ENCODE peak calls at places on chromosome 15, in five cellular contexts. One of them, this sample, is unnamed.

GRCh38 chr15:26712350-26712749 is 60.5 kb downstream of the GABRB3 start:
- DNase-seq in OCI-LY7: no peak
- DNase-seq in breast epithelium: no peak
- DNase-seq in astrocyte of the spinal cord: no peak
- DNase-seq in BJ: no peak
- DNase-seq in this sample: no peak

GRCh38 chr15:45729146-45729545 is 94.3 kb downstream of the SQOR start:
- DNase-seq in BJ: no peak
- DNase-seq in breast epithelium: no peak
- DNase-seq in astrocyte of the spinal cord: no peak
- DNase-seq in OCI-LY7: no peak
- DNase-seq in this sample: no peak

GRCh38 chr15:26970712-26971210 is at the start of gene GABRG3:
- DNase-seq in breast epithelium: no peak
- DNase-seq in BJ: no peak
- DNase-seq in OCI-LY7: no peak
- DNase-seq in astrocyte of the spinal cord: no peak
- DNase-seq in this sample: no peak

GRCh38 chr15:22851513-22851912 is 13.0 kb downstream of the NIPA2 start:
- DNase-seq in breast epithelium: no peak
- DNase-seq in BJ: no peak
- DNase-seq in OCI-LY7: no peak
- DNase-seq in astrocyte of the spinal cord: no peak
- DNase-seq in this sample: no peak

GRCh38 chr15:81101894-81102815 is 31.9 kb upstream of the CFAP161 start:
- DNase-seq in astrocyte of the spinal cord: no peak
- DNase-seq in breast epithelium: no peak
- DNase-seq in OCI-LY7: no peak
- DNase-seq in BJ: no peak
- DNase-seq in this sample: no peak

GRCh38 chr15:31457631-31458526 is 131.2 kb downstream of the KLF13 start:
- DNase-seq in breast epithelium: no peak
- DNase-seq in BJ: peak; percentile 62
- DNase-seq in astrocyte of the spinal cord: peak; percentile 58
- DNase-seq in OCI-LY7: peak; percentile 94
- DNase-seq in this sample: no peak

GRCh38 chr15:31360843-31361763 is 34.5 kb downstream of the KLF13 start:
- DNase-seq in BJ: no peak
- DNase-seq in breast epithelium: no peak
- DNase-seq in astrocyte of the spinal cord: no peak
- DNase-seq in OCI-LY7: peak; percentile 97
- DNase-seq in this sample: no peak

GRCh38 chr15:35252351-35252865 is 167.3 kb upstream of the NANOGP8 start:
- DNase-seq in BJ: no peak
- DNase-seq in breast epithelium: no peak
- DNase-seq in astrocyte of the spinal cord: no peak
- DNase-seq in OCI-LY7: no peak
- DNase-seq in this sample: no peak

GRCh38 chr15:68781766-68782588 is 38.7 kb downstream of the ANP32A start:
- DNase-seq in BJ: no peak
- DNase-seq in breast epithelium: no peak
- DNase-seq in astrocyte of the spinal cord: no peak
- DNase-seq in OCI-LY7: no peak
- DNase-seq in this sample: no peak

GRCh38 chr15:65752151-65752700 is 39.9 kb downstream of the DENND4A start:
- DNase-seq in astrocyte of the spinal cord: no peak
- DNase-seq in BJ: no peak
- DNase-seq in OCI-LY7: no peak
- DNase-seq in breast epithelium: no peak
- DNase-seq in this sample: no peak

GRCh38 chr15:39180494-39180930 is 400.4 kb upstream of the THBS1 start:
- DNase-seq in astrocyte of the spinal cord: peak; percentile 55
- DNase-seq in OCI-LY7: no peak
- DNase-seq in BJ: peak; percentile 94
- DNase-seq in breast epithelium: no peak
- DNase-seq in this sample: no peak

GRCh38 chr15:23564798-23565394 is 578 bp upstream of the MKRN3 start:
- DNase-seq in OCI-LY7: no peak
- DNase-seq in breast epithelium: no peak
- DNase-seq in astrocyte of the spinal cord: peak; percentile 7
- DNase-seq in BJ: no peak
- DNase-seq in this sample: no peak

GRCh38 chr15:58286541-58286940 is 145.2 kb upstream of the LIPC start:
- DNase-seq in astrocyte of the spinal cord: no peak
- DNase-seq in OCI-LY7: no peak
- DNase-seq in BJ: no peak
- DNase-seq in breast epithelium: no peak
- DNase-seq in this sample: no peak

GRCh38 chr15:95715116-95715888 is 615.2 kb upstream of the NR2F2 start:
- DNase-seq in BJ: no peak
- DNase-seq in astrocyte of the spinal cord: no peak
- DNase-seq in OCI-LY7: no peak
- DNase-seq in breast epithelium: no peak
- DNase-seq in this sample: no peak

GRCh38 chr15:59522988-59523461 is 85.0 kb downstream of the FAM81A start:
- DNase-seq in astrocyte of the spinal cord: no peak
- DNase-seq in BJ: no peak
- DNase-seq in breast epithelium: no peak
- DNase-seq in OCI-LY7: peak; percentile 25
- DNase-seq in this sample: no peak

GRCh38 chr15:74025436-74025835 is 30.9 kb downstream of the PML start:
- DNase-seq in BJ: no peak
- DNase-seq in astrocyte of the spinal cord: no peak
- DNase-seq in OCI-LY7: no peak
- DNase-seq in breast epithelium: no peak
- DNase-seq in this sample: no peak

GRCh38 chr15:69648215-69648614 is 195.6 kb downstream of the RPLP1 start:
- DNase-seq in OCI-LY7: no peak
- DNase-seq in breast epithelium: no peak
- DNase-seq in astrocyte of the spinal cord: no peak
- DNase-seq in BJ: no peak
- DNase-seq in this sample: no peak

GRCh38 chr15:41928100-41928499 is 34.2 kb upstream of the SPTBN5 start:
- DNase-seq in breast epithelium: no peak
- DNase-seq in OCI-LY7: no peak
- DNase-seq in astrocyte of the spinal cord: no peak
- DNase-seq in BJ: no peak
- DNase-seq in this sample: no peak

GRCh38 chr15:91956026-91956723 is 102.7 kb downstream of the SLCO3A1 start:
- DNase-seq in OCI-LY7: no peak
- DNase-seq in astrocyte of the spinal cord: no peak
- DNase-seq in breast epithelium: peak; percentile 69
- DNase-seq in BJ: peak; percentile 62
- DNase-seq in this sample: no peak

GRCh38 chr15:71699977-71700376 is 110.4 kb upstream of the NR2E3 start:
- DNase-seq in OCI-LY7: no peak
- DNase-seq in breast epithelium: no peak
- DNase-seq in BJ: no peak
- DNase-seq in astrocyte of the spinal cord: no peak
- DNase-seq in this sample: no peak

GRCh38 chr15:77983708-77984445 is 93.6 kb downstream of the TBC1D2B start:
- DNase-seq in astrocyte of the spinal cord: no peak
- DNase-seq in breast epithelium: no peak
- DNase-seq in BJ: no peak
- DNase-seq in OCI-LY7: no peak
- DNase-seq in this sample: no peak

GRCh38 chr15:88383354-88383753 is 83.8 kb downstream of the MRPL46 start:
- DNase-seq in OCI-LY7: no peak
- DNase-seq in astrocyte of the spinal cord: no peak
- DNase-seq in breast epithelium: no peak
- DNase-seq in BJ: no peak
- DNase-seq in this sample: no peak

GRCh38 chr15:60534051-60534450 is 55.1 kb upstream of the ICE2 start:
- DNase-seq in OCI-LY7: no peak
- DNase-seq in astrocyte of the spinal cord: no peak
- DNase-seq in BJ: no peak
- DNase-seq in breast epithelium: no peak
- DNase-seq in this sample: no peak

GRCh38 chr15:60535743-60536142 is 56.8 kb upstream of the ICE2 start:
- DNase-seq in astrocyte of the spinal cord: no peak
- DNase-seq in OCI-LY7: no peak
- DNase-seq in BJ: no peak
- DNase-seq in breast epithelium: no peak
- DNase-seq in this sample: no peak

GRCh38 chr15:60534546-60534945 is 55.6 kb upstream of the ICE2 start:
- DNase-seq in BJ: no peak
- DNase-seq in OCI-LY7: no peak
- DNase-seq in breast epithelium: no peak
- DNase-seq in astrocyte of the spinal cord: no peak
- DNase-seq in this sample: no peak

GRCh38 chr15:60536314-60536713 is 57.4 kb upstream of the ICE2 start:
- DNase-seq in BJ: no peak
- DNase-seq in breast epithelium: no peak
- DNase-seq in OCI-LY7: no peak
- DNase-seq in astrocyte of the spinal cord: no peak
- DNase-seq in this sample: no peak

GRCh38 chr15:60535265-60535664 is 56.3 kb upstream of the ICE2 start:
- DNase-seq in BJ: no peak
- DNase-seq in OCI-LY7: no peak
- DNase-seq in breast epithelium: no peak
- DNase-seq in astrocyte of the spinal cord: no peak
- DNase-seq in this sample: no peak
- TF ChIP-seq CTCF in BJ: no peak
- TF ChIP-seq CTCF in OCI-LY7: no peak
- TF ChIP-seq CTCF in breast epithelium: no peak
- TF ChIP-seq CTCF in astrocyte of the spinal cord: no peak
- TF ChIP-seq CTCF in this sample: no peak

GRCh38 chr15:55744026-55744655 is 1.2 kb upstream of the PRTG start:
- DNase-seq in OCI-LY7: no peak
- DNase-seq in astrocyte of the spinal cord: no peak
- DNase-seq in BJ: no peak
- DNase-seq in breast epithelium: no peak
- DNase-seq in this sample: no peak
- H3K4me3 ChIP-seq in OCI-LY7: no peak overlapping the region
- H3K4me3 ChIP-seq in astrocyte of the spinal cord: no peak overlapping the region
- H3K4me3 ChIP-seq in BJ: no peak overlapping the region
- H3K4me3 ChIP-seq in breast epithelium: no peak overlapping the region
- H3K4me3 ChIP-seq in this sample: peak overlapping the region; percentile 76

DNA sequence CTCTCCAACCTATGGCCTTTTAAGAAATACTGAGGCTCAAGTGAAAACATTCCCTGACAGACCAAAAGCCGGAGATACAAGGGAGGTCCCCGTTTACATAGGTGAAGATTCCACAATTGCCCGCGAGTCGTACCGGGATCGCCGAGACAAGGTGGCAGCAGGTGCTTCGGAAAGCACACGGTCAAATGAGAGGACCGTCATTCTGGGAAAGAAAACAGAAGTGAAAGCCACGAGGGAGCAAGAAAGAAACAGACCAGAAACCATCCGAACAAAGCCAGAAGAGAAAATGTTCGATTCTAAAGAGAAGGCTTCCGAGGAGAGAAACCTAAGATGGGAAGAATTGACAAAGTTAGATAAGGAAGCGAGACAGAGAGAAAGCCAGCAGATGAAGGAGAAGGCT is 24.8 kb downstream of the SYNM start:
- DNase-seq in astrocyte of the spinal cord: no peak
- DNase-seq in breast epithelium: no peak
- DNase-seq in OCI-LY7: no peak
- DNase-seq in BJ: no peak
- DNase-seq in this sample: no peak
- TF ChIP-seq CTCF in astrocyte of the spinal cord: no peak
- TF ChIP-seq CTCF in breast epithelium: no peak
- TF ChIP-seq CTCF in OCI-LY7: no peak
- TF ChIP-seq CTCF in BJ: no peak
- TF ChIP-seq CTCF in this sample: no peak

GRCh38 chr15:101469520-101470288 is 19.8 kb downstream of the PCSK6 start:
- DNase-seq in BJ: no peak
- DNase-seq in astrocyte of the spinal cord: no peak
- DNase-seq in breast epithelium: no peak
- DNase-seq in OCI-LY7: no peak
- DNase-seq in this sample: no peak
- H3K4me3 ChIP-seq in BJ: no peak overlapping the region
- H3K4me3 ChIP-seq in astrocyte of the spinal cord: no peak overlapping the region
- H3K4me3 ChIP-seq in breast epithelium: no peak overlapping the region
- H3K4me3 ChIP-seq in OCI-LY7: no peak overlapping the region
- H3K4me3 ChIP-seq in this sample: no peak overlapping the region

DNA sequence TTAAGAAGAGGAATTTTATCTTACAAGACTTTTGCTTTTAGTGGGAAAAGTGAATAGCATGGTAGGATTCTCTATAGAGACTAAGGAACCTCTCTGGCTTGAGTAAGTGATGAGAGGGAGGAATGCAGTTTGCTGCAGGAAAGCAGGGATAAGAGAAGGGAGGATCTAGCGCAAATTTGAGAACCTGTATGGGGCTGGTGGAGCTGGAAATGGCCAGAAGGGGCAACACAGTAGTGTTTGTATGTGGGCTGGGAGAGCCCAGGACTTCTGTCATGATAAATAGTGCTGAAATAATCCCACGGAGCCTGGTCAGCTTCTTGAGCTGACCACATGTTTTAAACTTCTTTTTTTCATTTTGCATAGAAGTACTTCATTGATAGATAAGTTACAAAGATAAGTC is 11.1 kb upstream of the SHC4 start:
- DNase-seq in breast epithelium: no peak
- DNase-seq in OCI-LY7: no peak
- DNase-seq in BJ: no peak
- DNase-seq in astrocyte of the spinal cord: no peak
- DNase-seq in this sample: no peak
- TF ChIP-seq CTCF in breast epithelium: no peak
- TF ChIP-seq CTCF in OCI-LY7: no peak
- TF ChIP-seq CTCF in BJ: no peak
- TF ChIP-seq CTCF in astrocyte of the spinal cord: peak; percentile 11
- TF ChIP-seq CTCF in this sample: no peak

DNA sequence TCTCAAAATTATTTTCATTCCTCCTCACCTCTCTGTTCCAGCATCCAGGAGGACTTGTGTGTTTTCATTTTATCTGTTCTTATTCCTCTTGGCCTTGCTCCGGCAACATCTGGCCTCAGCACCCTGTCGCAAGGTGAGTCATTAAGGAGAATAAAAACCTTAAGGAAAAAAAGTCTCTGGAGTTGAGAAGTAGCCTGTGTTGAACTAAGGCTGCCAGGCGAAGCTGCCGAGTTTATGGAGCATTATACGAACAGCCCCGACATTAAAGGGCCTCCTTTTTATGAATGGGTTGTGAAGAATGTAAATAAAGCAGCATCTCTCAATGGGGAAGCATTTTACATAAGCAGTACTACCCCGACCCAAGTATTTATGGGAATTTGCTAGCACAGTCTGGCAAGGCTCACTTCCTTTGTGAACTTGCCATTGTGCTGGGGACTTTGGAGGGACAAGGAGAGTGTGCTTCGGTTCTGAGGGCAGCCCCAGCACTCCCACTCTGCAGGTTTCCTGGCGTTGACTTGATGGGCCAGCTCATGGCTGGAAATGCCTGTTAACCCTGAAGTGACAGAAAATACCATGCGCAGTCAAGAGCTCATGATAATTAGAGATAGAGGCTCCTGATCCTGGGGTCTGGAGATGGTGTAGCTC is 4.8 kb downstream of the BAHD1 start:
- DNase-seq in BJ: peak; percentile 34
- DNase-seq in astrocyte of the spinal cord: peak; percentile 64
- DNase-seq in breast epithelium: peak; percentile 41
- DNase-seq in OCI-LY7: no peak
- DNase-seq in this sample: no peak
- H3K4me3 ChIP-seq in BJ: no peak overlapping the region
- H3K4me3 ChIP-seq in astrocyte of the spinal cord: no peak overlapping the region
- H3K4me3 ChIP-seq in breast epithelium: no peak overlapping the region
- H3K4me3 ChIP-seq in OCI-LY7: no peak overlapping the region
- H3K4me3 ChIP-seq in this sample: no peak overlapping the region